ENCODE peak calls at places on chromosomes 16 and 17, in four cellular contexts. W is body of pancreas; O is stimulated activated CD4-positive, alpha-beta T cell treated with anti-CD3 and anti-CD28 coated beads, Interleukin-15, amount 100 ng/mL, for 1 hour; N is AG08396. F is an unnamed sample.

GRCh38 chr17:35700157-35700556 is 31.3 kb upstream of the RASL10B start:
- DNase-seq in W (no peak), O (no peak), N (no peak), F (no peak)

GRCh38 chr17:11334493-11334892 is 93.5 kb downstream of the SHISA6 start:
- DNase-seq in N (no peak), O (no peak), W (no peak), F (no peak)

GRCh38 chr17:82270651-82271050 is 2.8 kb downstream of the CSNK1D start:
- DNase-seq in O (no peak), W (no peak), N (no peak), F (no peak)

GRCh38 chr16:73092236-73092781 is 44.4 kb upstream of the ZFHX3 start:
- DNase-seq in W (no peak), N (no peak), O (no peak), F (no peak)

GRCh38 chr17:4711671-4712111 is 1.3 kb downstream of the ARRB2 start:
- DNase-seq in W (no peak), N (no peak), O (no peak), F (no peak)

GRCh38 chr17:75406222-75406615 is 741 bp upstream of the GRB2 start:
- DNase-seq in O (no peak), N (no peak), W (no peak), F (no peak)

GRCh38 chr16:20906871-20907255 is 6.3 kb downstream of the LYRM1 start:
- DNase-seq in O (no peak), N (no peak), W (no peak), F (no peak)

GRCh38 chr17:16255481-16255901 is 38.5 kb downstream of the PIGL start:
- DNase-seq in O (no peak), W (peak; percentile 78), N (peak; percentile 15), F (no peak)